ENCODE peak calls at places on chromosomes 12 and 14, in four cellular contexts. Q, F, I and W are unnamed samples.

GRCh38 chr14:73424453-73424852 is 33.9 kb downstream of the NUMB start:
- DNase-seq in F (no peak), I (no peak), Q (no peak), W (no peak)

GRCh38 chr12:1488908-1489381 is 105.4 kb downstream of the FBXL14 start:
- DNase-seq in I (no peak), F (no peak), Q (no peak), W (no peak)

GRCh38 chr12:22307811-22308210 is 26.7 kb downstream of the ST8SIA1 start:
- DNase-seq in F (no peak), Q (no peak), I (no peak), W (no peak)

GRCh38 chr12:118714051-118714460 is 267.3 kb upstream of the SRRM4 start:
- DNase-seq in Q (peak; percentile 66), I (no peak), F (peak; percentile 4), W (no peak)

GRCh38 chr12:85872497-85873091 is 1.5 kb upstream of the NTS start:
- DNase-seq in I (no peak), Q (peak; percentile 24), F (peak; percentile 82), W (peak; percentile 42)

GRCh38 chr12:8661016-8661415 is 1.6 kb downstream of the MFAP5 start:
- DNase-seq in F (no peak), I (no peak), Q (no peak), W (no peak)

GRCh38 chr14:75476274-75476995 is 45.8 kb upstream of the BATF start:
- DNase-seq in Q (no peak), F (peak; percentile 48), I (no peak), W (no peak)

GRCh38 chr12:990308-990648 is 745 bp upstream of the ERC1 start:
- DNase-seq in Q (no peak), F (peak; percentile 66), I (peak; percentile 61), W (peak; percentile 48)

GRCh38 chr14:41785696-41786095 is 179.0 kb downstream of the LRFN5 start:
- DNase-seq in F (peak; percentile 35), I (no peak), Q (no peak), W (no peak)

GRCh38 chr14:24861083-24861630 is 188.8 kb downstream of the STXBP6 start:
- DNase-seq in F (no peak), I (no peak), Q (no peak), W (no peak)

GRCh38 chr14:75268638-75269550 is 9.7 kb upstream of the FOS start:
- DNase-seq in F (no peak), I (peak; percentile 28), Q (no peak), W (no peak)

GRCh38 chr12:125032466-125033152 is 32.6 kb upstream of the AACS start:
- DNase-seq in F (no peak), Q (no peak), I (no peak), W (no peak)

GRCh38 chr14:77314043-77314442 is 6.6 kb downstream of the POMT2 start:
- DNase-seq in I (no peak), F (no peak), Q (no peak), W (no peak)

GRCh38 chr12:122646568-122647220 is 56.5 kb downstream of the HCAR2 start:
- DNase-seq in F (no peak), I (no peak), Q (no peak), W (no peak)

GRCh38 chr14:76811561-76811960 is 1.1 kb downstream of the ANGEL1 start:
- DNase-seq in F (no peak), I (no peak), Q (no peak), W (no peak)

GRCh38 chr14:61695695-61696527 is 598 bp downstream of the HIF1A start:
- DNase-seq in F (peak; percentile 74), I (peak; percentile 58), Q (peak; percentile 79), W (peak; percentile 58)

GRCh38 chr14:88198441-88198840 is 124.6 kb downstream of the KCNK10 start:
- DNase-seq in Q (no peak), I (no peak), F (peak; percentile 19), W (no peak)

GRCh38 chr14:21449899-21450216 is 6.1 kb downstream of the CHD8 start:
- DNase-seq in Q (no peak), I (no peak), F (no peak), W (no peak)

GRCh38 chr12:95796982-95797289 is 6.4 kb upstream of the NTN4 start:
- DNase-seq in Q (no peak), I (no peak), F (no peak), W (no peak)

GRCh38 chr14:85417396-85417795 is 112.5 kb upstream of the FLRT2 start:
- DNase-seq in F (no peak), I (no peak), Q (no peak), W (no peak)

GRCh38 chr12:2054091-2055018 is 1.6 kb downstream of the CACNA1C start:
- DNase-seq in Q (peak; percentile 58), F (no peak), I (no peak), W (no peak)

GRCh38 chr12:126935435-126935834 is 1331.5 kb upstream of the TMEM132C start:
- DNase-seq in Q (no peak), F (no peak), I (no peak), W (no peak)

GRCh38 chr14:64421166-64421565 is 33.0 kb downstream of the MTHFD1 start:
- DNase-seq in I (no peak), F (no peak), Q (no peak), W (no peak)

GRCh38 chr14:100065161-100065871 is at the start of gene EVL:
- DNase-seq in F (no peak), I (peak; percentile 87), Q (no peak), W (peak; percentile 52)

GRCh38 chr12:28937196-28937595 is 211.9 kb upstream of the FAR2 start:
- DNase-seq in Q (no peak), F (no peak), I (no peak), W (no peak)

GRCh38 chr12:110367209-110367864 is 36.2 kb downstream of the ANAPC7 start:
- DNase-seq in I (no peak), Q (no peak), F (no peak), W (no peak)

GRCh38 chr14:100677925-100678765 is 48.5 kb upstream of the DLK1 start:
- DNase-seq in Q (peak; percentile 89), F (no peak), I (no peak), W (no peak)

GRCh38 chr12:18942669-18943068 is 186.9 kb upstream of the PLEKHA5 start:
- DNase-seq in F (no peak), I (no peak), Q (no peak), W (no peak)

GRCh38 chr14:24678801-24679247 is 44.8 kb upstream of the GZMB start:
- DNase-seq in I (peak; percentile 84), F (peak; percentile 79), Q (peak; percentile 70), W (peak; percentile 91)

GRCh38 chr14:55139696-55140509 is 10.9 kb downstream of the LGALS3 start:
- DNase-seq in F (no peak), I (no peak), Q (peak; percentile 49), W (no peak)

GRCh38 chr14:32329146-32329545 is at the start of gene AKAP6:
- DNase-seq in F (no peak), Q (peak; percentile 56), I (no peak), W (no peak)